ENCODE peak calls at places on chromosomes 11 and 22, in six cellular contexts. D is BE2C, G is WTC11, V is ureter, R is GM12865, C is ELR. Q is an unnamed sample.

GRCh38 chr11:117220568-117220967 is 11.3 kb downstream of the PCSK7 start:
- DNase-seq in D (no peak), G (no peak), V (no peak), R (no peak), C (no peak), Q (no peak)

GRCh38 chr22:23248583-23248982 is 68.3 kb downstream of the BCR start:
- DNase-seq in D (no peak), G (no peak), V (peak; percentile 69), R (peak; percentile 15), C (no peak), Q (no peak)

GRCh38 chr11:94107363-94107762 is 21.3 kb upstream of the PANX1 start:
- DNase-seq in D (no peak), G (no peak), V (no peak), R (no peak), C (peak; percentile 26), Q (no peak)

GRCh38 chr11:114058026-114058706 is 1.3 kb upstream of the ZBTB16 start:
- DNase-seq in D (no peak), G (peak; percentile 22), V (peak; percentile 68), R (no peak), C (no peak), Q (no peak)

GRCh38 chr22:44026630-44027511 is 2.8 kb downstream of the PARVB start:
- DNase-seq in D (no peak), G (no peak), V (peak; percentile 73), R (peak; percentile 96), C (no peak), Q (peak; percentile 45)

GRCh38 chr22:18119409-18120110 is 9.0 kb downstream of the TUBA8 start:
- DNase-seq in D (no peak), G (no peak), V (no peak), R (no peak), C (no peak), Q (no peak)

GRCh38 chr22:44600386-44600785 is 101.6 kb upstream of the PRR5 start:
- DNase-seq in D (no peak), G (no peak), V (no peak), R (no peak), C (no peak), Q (no peak)

GRCh38 chr11:117822522-117823033 is 2.0 kb downstream of the FXYD2 start:
- DNase-seq in D (no peak), G (no peak), V (no peak), R (no peak), C (no peak), Q (no peak)

GRCh38 chr22:38033522-38034277 is 23.5 kb upstream of the PICK1 start:
- DNase-seq in D (no peak), G (no peak), V (no peak), R (no peak), C (no peak), Q (no peak)